ENCODE peak calls at places on chromosomes 5 and 9, in six cellular contexts. One of them, this sample, is unnamed. For H3K4me1, the result is how much of the 10 kb centered on the place peaks cover.

GRCh38 chr5:67459233-67459632 is 262.6 kb upstream of the CD180 start:
- DNase-seq in mesenchymal stem cell: no peak
- DNase-seq in mesendoderm: no peak
- DNase-seq in cardiac muscle cell: no peak
- DNase-seq in lower lobe of right lung: no peak
- DNase-seq in adipocyte: no peak
- DNase-seq in this sample: no peak

GRCh38 chr5:125679522-125679921 is 743.7 kb upstream of the GRAMD2B start:
- DNase-seq in mesenchymal stem cell: peak
- DNase-seq in mesendoderm: no peak
- DNase-seq in cardiac muscle cell: no peak
- DNase-seq in lower lobe of right lung: no peak
- DNase-seq in adipocyte: no peak
- DNase-seq in this sample: no peak

GRCh38 chr5:31809037-31809910 is 170.3 kb downstream of the PDZD2 start:
- DNase-seq in mesenchymal stem cell: peak
- DNase-seq in mesendoderm: peak
- DNase-seq in cardiac muscle cell: peak
- DNase-seq in lower lobe of right lung: peak
- DNase-seq in adipocyte: peak
- DNase-seq in this sample: peak

GRCh38 chr5:171425596-171426244 is 6.3 kb downstream of the FGF18 start:
- DNase-seq in mesenchymal stem cell: no peak
- DNase-seq in mesendoderm: no peak
- DNase-seq in cardiac muscle cell: no peak
- DNase-seq in lower lobe of right lung: no peak
- DNase-seq in adipocyte: no peak
- DNase-seq in this sample: peak

GRCh38 chr5:32790411-32790951 is 79.4 kb downstream of the NPR3 start:
- DNase-seq in mesenchymal stem cell: no peak
- DNase-seq in mesendoderm: no peak
- DNase-seq in cardiac muscle cell: no peak
- DNase-seq in lower lobe of right lung: no peak
- DNase-seq in adipocyte: peak
- DNase-seq in this sample: no peak

GRCh38 chr9:24487250-24487861 is 58.3 kb downstream of the IZUMO3 start:
- DNase-seq in mesenchymal stem cell: peak
- DNase-seq in mesendoderm: no peak
- DNase-seq in cardiac muscle cell: no peak
- DNase-seq in lower lobe of right lung: no peak
- DNase-seq in adipocyte: peak
- DNase-seq in this sample: no peak

GRCh38 chr5:127088226-127088625 is 14.9 kb upstream of the C5orf63 start:
- DNase-seq in mesenchymal stem cell: peak
- DNase-seq in mesendoderm: no peak
- DNase-seq in cardiac muscle cell: no peak
- DNase-seq in lower lobe of right lung: no peak
- DNase-seq in adipocyte: peak
- DNase-seq in this sample: no peak

GRCh38 chr5:1523480-1523792 is 324 bp downstream of the LPCAT1 start:
- DNase-seq in mesenchymal stem cell: no peak
- DNase-seq in mesendoderm: no peak
- DNase-seq in cardiac muscle cell: no peak
- DNase-seq in lower lobe of right lung: peak
- DNase-seq in adipocyte: peak
- DNase-seq in this sample: no peak

GRCh38 chr5:51378778-51379652 is 4.2 kb upstream of the ISL1 start:
- DNase-seq in mesenchymal stem cell: peak
- DNase-seq in mesendoderm: peak
- DNase-seq in cardiac muscle cell: peak
- DNase-seq in lower lobe of right lung: no peak
- DNase-seq in adipocyte: no peak
- DNase-seq in this sample: peak

GRCh38 chr5:92378961-92379611 is 996.0 kb upstream of the ARRDC3 start:
- DNase-seq in mesenchymal stem cell: peak
- DNase-seq in mesendoderm: peak
- DNase-seq in cardiac muscle cell: peak
- DNase-seq in lower lobe of right lung: no peak
- DNase-seq in adipocyte: no peak
- DNase-seq in this sample: no peak

GRCh38 chr5:145975361-145976066 is 39.1 kb downstream of the SH3RF2 start:
- DNase-seq in mesenchymal stem cell: peak
- DNase-seq in mesendoderm: peak
- DNase-seq in cardiac muscle cell: peak
- DNase-seq in lower lobe of right lung: no peak
- DNase-seq in adipocyte: peak
- DNase-seq in this sample: peak

GRCh38 chr5:127306647-127307046 is 16.1 kb downstream of the MEGF10 start:
- DNase-seq in mesenchymal stem cell: no peak
- DNase-seq in mesendoderm: no peak
- DNase-seq in cardiac muscle cell: no peak
- DNase-seq in lower lobe of right lung: no peak
- DNase-seq in adipocyte: peak
- DNase-seq in this sample: no peak

GRCh38 chr5:39800202-39800601 is 375.4 kb upstream of the DAB2 start:
- DNase-seq in mesenchymal stem cell: no peak
- DNase-seq in mesendoderm: no peak
- DNase-seq in cardiac muscle cell: no peak
- DNase-seq in lower lobe of right lung: no peak
- DNase-seq in adipocyte: no peak
- DNase-seq in this sample: no peak

GRCh38 chr5:177427919-177428573 is 1.6 kb downstream of the GRK6 start:
- DNase-seq in mesenchymal stem cell: no peak
- DNase-seq in mesendoderm: no peak
- DNase-seq in cardiac muscle cell: no peak
- DNase-seq in lower lobe of right lung: peak
- DNase-seq in adipocyte: no peak
- DNase-seq in this sample: peak

GRCh38 chr5:51185985-51186384 is 197.3 kb upstream of the ISL1 start:
- DNase-seq in mesenchymal stem cell: no peak
- DNase-seq in mesendoderm: peak
- DNase-seq in cardiac muscle cell: peak
- DNase-seq in lower lobe of right lung: no peak
- DNase-seq in adipocyte: no peak
- DNase-seq in this sample: peak

GRCh38 chr5:141223112-141223783 is at the start of gene PCDHB14:
- DNase-seq in mesenchymal stem cell: peak
- DNase-seq in mesendoderm: peak
- DNase-seq in cardiac muscle cell: peak
- DNase-seq in lower lobe of right lung: no peak
- DNase-seq in adipocyte: peak
- DNase-seq in this sample: peak

GRCh38 chr5:60492958-60493357 is 207.0 kb downstream of the DEPDC1B start:
- DNase-seq in mesenchymal stem cell: peak
- DNase-seq in mesendoderm: no peak
- DNase-seq in cardiac muscle cell: no peak
- DNase-seq in lower lobe of right lung: no peak
- DNase-seq in adipocyte: no peak
- DNase-seq in this sample: no peak

GRCh38 chr5:123421773-123422172 is 1.4 kb downstream of the CEP120 start:
- DNase-seq in mesenchymal stem cell: peak
- DNase-seq in mesendoderm: no peak
- DNase-seq in cardiac muscle cell: no peak
- DNase-seq in lower lobe of right lung: no peak
- DNase-seq in adipocyte: peak
- DNase-seq in this sample: no peak

GRCh38 chr9:14846871-14847311 is 63.3 kb downstream of the FREM1 start:
- DNase-seq in mesenchymal stem cell: peak
- DNase-seq in mesendoderm: peak
- DNase-seq in cardiac muscle cell: peak
- DNase-seq in lower lobe of right lung: peak
- DNase-seq in adipocyte: peak
- DNase-seq in this sample: peak

GRCh38 chr9:98732801-98733200 is 24.1 kb upstream of the GABBR2 start:
- DNase-seq in mesenchymal stem cell: no peak
- DNase-seq in mesendoderm: no peak
- DNase-seq in cardiac muscle cell: no peak
- DNase-seq in lower lobe of right lung: no peak
- DNase-seq in adipocyte: no peak
- DNase-seq in this sample: no peak

GRCh38 chr9:86470326-86470725 is 116.1 kb upstream of the TUT7 start:
- DNase-seq in mesenchymal stem cell: no peak
- DNase-seq in mesendoderm: no peak
- DNase-seq in cardiac muscle cell: no peak
- DNase-seq in lower lobe of right lung: no peak
- DNase-seq in adipocyte: peak
- DNase-seq in this sample: no peak

GRCh38 chr9:110744753-110745522 is 76.3 kb downstream of the MUSK start:
- DNase-seq in mesenchymal stem cell: peak
- DNase-seq in mesendoderm: peak
- DNase-seq in cardiac muscle cell: peak
- DNase-seq in lower lobe of right lung: no peak
- DNase-seq in adipocyte: peak
- DNase-seq in this sample: no peak

GRCh38 chr5:180792287-180792964 is 10.2 kb downstream of the MGAT1 start:
- DNase-seq in mesenchymal stem cell: no peak
- DNase-seq in mesendoderm: no peak
- DNase-seq in cardiac muscle cell: no peak
- DNase-seq in lower lobe of right lung: no peak
- DNase-seq in adipocyte: no peak
- DNase-seq in this sample: no peak

GRCh38 chr5:151772868-151773561 is 1.3 kb downstream of the G3BP1 start:
- DNase-seq in mesenchymal stem cell: peak
- DNase-seq in mesendoderm: no peak
- DNase-seq in cardiac muscle cell: no peak
- DNase-seq in lower lobe of right lung: no peak
- DNase-seq in adipocyte: peak
- DNase-seq in this sample: no peak

GRCh38 chr5:17219431-17219830 is 2.0 kb downstream of the BASP1 start:
- DNase-seq in mesenchymal stem cell: no peak
- DNase-seq in mesendoderm: no peak
- DNase-seq in cardiac muscle cell: no peak
- DNase-seq in lower lobe of right lung: no peak
- DNase-seq in adipocyte: peak
- DNase-seq in this sample: no peak
- H3K4me1 ChIP-seq in mesenchymal stem cell: under half
- H3K4me1 ChIP-seq in mesendoderm: under half
- H3K4me1 ChIP-seq in cardiac muscle cell: under half
- H3K4me1 ChIP-seq in lower lobe of right lung: under half
- H3K4me1 ChIP-seq in adipocyte: under half
- H3K4me1 ChIP-seq in this sample: under half

DNA sequence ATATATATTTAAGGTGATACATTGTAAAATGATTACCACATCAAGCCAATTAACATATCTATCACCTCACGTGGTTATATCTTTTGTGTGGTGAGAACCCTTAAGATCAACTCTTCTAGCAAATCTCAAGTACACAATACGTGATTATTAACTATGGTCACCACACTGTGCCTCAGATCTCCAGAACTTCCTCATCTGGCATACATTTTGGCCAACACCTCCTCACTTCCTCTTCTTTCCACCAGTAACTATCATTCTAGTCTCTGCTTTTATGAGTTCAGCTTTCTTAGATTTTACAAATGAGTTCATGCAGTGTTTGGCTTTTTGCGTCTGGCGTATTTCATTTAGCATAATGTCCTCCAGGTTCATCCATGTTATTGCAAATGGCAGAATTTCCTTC is 35.9 kb downstream of the PRKACG start:
- DNase-seq in mesenchymal stem cell: no peak
- DNase-seq in mesendoderm: no peak
- DNase-seq in cardiac muscle cell: no peak
- DNase-seq in lower lobe of right lung: no peak
- DNase-seq in adipocyte: no peak
- DNase-seq in this sample: no peak
- H3K4me1 ChIP-seq in mesenchymal stem cell: under half
- H3K4me1 ChIP-seq in mesendoderm: under half
- H3K4me1 ChIP-seq in cardiac muscle cell: half or more
- H3K4me1 ChIP-seq in lower lobe of right lung: under half
- H3K4me1 ChIP-seq in adipocyte: under half
- H3K4me1 ChIP-seq in this sample: under half

GRCh38 chr9:134377143-134377484 is 50.9 kb downstream of the RXRA start:
- DNase-seq in mesenchymal stem cell: no peak
- DNase-seq in mesendoderm: no peak
- DNase-seq in cardiac muscle cell: no peak
- DNase-seq in lower lobe of right lung: no peak
- DNase-seq in adipocyte: no peak
- DNase-seq in this sample: no peak
- H3K4me1 ChIP-seq in mesenchymal stem cell: half or more
- H3K4me1 ChIP-seq in mesendoderm: under half
- H3K4me1 ChIP-seq in cardiac muscle cell: under half
- H3K4me1 ChIP-seq in lower lobe of right lung: half or more
- H3K4me1 ChIP-seq in adipocyte: half or more
- H3K4me1 ChIP-seq in this sample: under half

GRCh38 chr9:104868303-104868686 is 59.7 kb downstream of the ABCA1 start:
- DNase-seq in mesenchymal stem cell: peak
- DNase-seq in mesendoderm: no peak
- DNase-seq in cardiac muscle cell: peak
- DNase-seq in lower lobe of right lung: no peak
- DNase-seq in adipocyte: no peak
- DNase-seq in this sample: no peak
- H3K4me1 ChIP-seq in mesenchymal stem cell: under half
- H3K4me1 ChIP-seq in mesendoderm: under half
- H3K4me1 ChIP-seq in cardiac muscle cell: under half
- H3K4me1 ChIP-seq in lower lobe of right lung: half or more
- H3K4me1 ChIP-seq in adipocyte: half or more
- H3K4me1 ChIP-seq in this sample: under half